ENCODE peak calls at places on chromosomes 6 and 20, in five cellular contexts. One of them, this sample, is unnamed.

GRCh38 chr6:138188278-138188923 is 26.7 kb downstream of the ARFGEF3 start:
- DNase-seq in Kasumi-1: no peak
- DNase-seq in ACHN: no peak
- DNase-seq in PC-9: no peak
- DNase-seq in NCI-H2171 treated with DMSO at 0.1 percent for 48 hours: peak
- DNase-seq in this sample: no peak

GRCh38 chr6:44060622-44061374 is 66.5 kb downstream of the MRPL14 start:
- DNase-seq in ACHN: no peak
- DNase-seq in PC-9: no peak
- DNase-seq in NCI-H2171 treated with DMSO at 0.1 percent for 48 hours: no peak
- DNase-seq in Kasumi-1: no peak
- DNase-seq in this sample: no peak

GRCh38 chr6:118722820-118723526 is 71.6 kb upstream of the CEP85L start:
- DNase-seq in ACHN: no peak
- DNase-seq in Kasumi-1: no peak
- DNase-seq in NCI-H2171 treated with DMSO at 0.1 percent for 48 hours: no peak
- DNase-seq in PC-9: no peak
- DNase-seq in this sample: no peak

GRCh38 chr6:137707590-137708360 is 159.3 kb upstream of the TNFAIP3 start:
- DNase-seq in ACHN: peak
- DNase-seq in PC-9: peak
- DNase-seq in NCI-H2171 treated with DMSO at 0.1 percent for 48 hours: peak
- DNase-seq in Kasumi-1: peak
- DNase-seq in this sample: peak

GRCh38 chr6:131918650-131919355 is 32.4 kb downstream of the CCN2 start:
- DNase-seq in NCI-H2171 treated with DMSO at 0.1 percent for 48 hours: no peak
- DNase-seq in ACHN: no peak
- DNase-seq in Kasumi-1: no peak
- DNase-seq in PC-9: no peak
- DNase-seq in this sample: no peak

GRCh38 chr20:51636123-51636522 is 93.6 kb upstream of the NFATC2 start:
- DNase-seq in NCI-H2171 treated with DMSO at 0.1 percent for 48 hours: no peak
- DNase-seq in Kasumi-1: no peak
- DNase-seq in PC-9: no peak
- DNase-seq in ACHN: no peak
- DNase-seq in this sample: no peak

GRCh38 chr6:119138906-119139541 is 60.6 kb upstream of the FAM184A start:
- DNase-seq in ACHN: no peak
- DNase-seq in NCI-H2171 treated with DMSO at 0.1 percent for 48 hours: no peak
- DNase-seq in Kasumi-1: no peak
- DNase-seq in PC-9: no peak
- DNase-seq in this sample: no peak

GRCh38 chr6:107870379-107870778 is 46.3 kb upstream of the SCML4 start:
- DNase-seq in PC-9: no peak
- DNase-seq in ACHN: no peak
- DNase-seq in NCI-H2171 treated with DMSO at 0.1 percent for 48 hours: no peak
- DNase-seq in Kasumi-1: no peak
- DNase-seq in this sample: peak

GRCh38 chr6:17042422-17043147 is 59.3 kb upstream of the STMND1 start:
- DNase-seq in ACHN: peak
- DNase-seq in NCI-H2171 treated with DMSO at 0.1 percent for 48 hours: no peak
- DNase-seq in Kasumi-1: no peak
- DNase-seq in PC-9: peak
- DNase-seq in this sample: peak

GRCh38 chr6:7401103-7401502 is 11.5 kb downstream of the RIOK1 start:
- DNase-seq in ACHN: no peak
- DNase-seq in PC-9: no peak
- DNase-seq in NCI-H2171 treated with DMSO at 0.1 percent for 48 hours: no peak
- DNase-seq in Kasumi-1: no peak
- DNase-seq in this sample: peak